ENCODE peak calls at places on chromosomes 2 and 18, in five cellular contexts. Q, Z, E, R and I are unnamed samples.

GRCh38 chr18:47799376-47799775 is 131.1 kb downstream of the SMAD2 start:
- DNase-seq in Z (no peak), E (no peak), R (no peak), Q (no peak), I (no peak)

GRCh38 chr2:45237850-45238542 is 228.7 kb upstream of the SIX2 start:
- DNase-seq in Z (no peak), R (peak), Q (no peak), E (no peak), I (peak)

GRCh38 chr2:190859347-190860297 is 21.0 kb upstream of the GLS start:
- DNase-seq in Q (no peak), Z (no peak), R (no peak), E (peak), I (peak)

GRCh38 chr2:188937228-188938220 is 36.6 kb upstream of the COL3A1 start:
- DNase-seq in Q (no peak), R (peak), Z (no peak), E (no peak), I (no peak)

GRCh38 chr2:27020337-27020948 is 12.3 kb upstream of the TMEM214 start:
- DNase-seq in E (no peak), Z (peak), R (no peak), Q (no peak), I (peak)

GRCh38 chr18:36328385-36328858 is 30.9 kb downstream of the FHOD3 start:
- DNase-seq in R (no peak), Q (no peak), E (no peak), Z (no peak), I (no peak)

GRCh38 chr18:12766986-12767433 is 64.2 kb downstream of the PSMG2 start:
- DNase-seq in Z (no peak), R (no peak), E (peak), Q (no peak), I (no peak)

GRCh38 chr2:219104107-219105050 is 43.7 kb upstream of the IHH start:
- DNase-seq in E (peak), R (no peak), Z (peak), Q (peak), I (no peak)

GRCh38 chr2:72131916-72132841 is 15.5 kb downstream of the CYP26B1 start:
- DNase-seq in R (no peak), E (no peak), Q (no peak), Z (no peak), I (no peak)

GRCh38 chr2:238949710-238950345 is 101.9 kb downstream of the TWIST2 start:
- DNase-seq in R (no peak), Q (no peak), E (no peak), Z (no peak), I (no peak)